ENCODE peak calls at places on chromosome X, in six cellular contexts. M is stimulated activated CD4-positive, alpha-beta T cell treated with anti-CD3 and anti-CD28 coated beads, TNF-alpha, amount 100 ng/mL, for 1 hour; B is fibroblast of the aortic adventitia; L is AG09309; F is T-helper 2 cell; Z is SK-MEL-5. Y is an unnamed sample.
A peak's percentile ranks its signal among the peaks of the same experiment; 100 is the strongest.

GRCh38 chrX:45070116-45071007 is 130.3 kb downstream of the DIPK2B start:
- DNase-seq in M (no peak), B (peak; percentile 77), L (peak; percentile 25), F (no peak), Z (peak; percentile 65), Y (no peak)

GRCh38 chrX:53088136-53088974 is 5.6 kb upstream of the KANTR start:
- DNase-seq in M (peak; percentile 68), B (peak; percentile 80), L (peak; percentile 38), F (peak; percentile 83), Z (no peak), Y (no peak)

GRCh38 chrX:118963159-118963558 is 11.3 kb upstream of the LONRF3 start:
- DNase-seq in M (no peak), B (no peak), L (no peak), F (no peak), Z (no peak), Y (no peak)

GRCh38 chrX:46117234-46117633 is 428.0 kb downstream of the ZNF674 start:
- DNase-seq in M (no peak), B (no peak), L (no peak), F (no peak), Z (no peak), Y (no peak)

GRCh38 chrX:130060122-130061069 is 49.9 kb downstream of the ELF4 start:
- DNase-seq in M (peak; percentile 70), B (peak; percentile 49), L (no peak), F (peak; percentile 69), Z (peak; percentile 69), Y (no peak)

GRCh38 chrX:110396777-110397176 is 38.1 kb downstream of the RTL9 start:
- DNase-seq in M (no peak), B (no peak), L (no peak), F (no peak), Z (no peak), Y (no peak)

GRCh38 chrX:15617111-15617510 is 16.4 kb upstream of the ACE2 start:
- DNase-seq in M (no peak), B (no peak), L (no peak), F (no peak), Z (no peak), Y (no peak)

GRCh38 chrX:38215141-38215540 is 5.5 kb downstream of the SRPX start:
- DNase-seq in M (no peak), B (peak; percentile 93), L (peak; percentile 78), F (no peak), Z (peak; percentile 77), Y (no peak)

GRCh38 chrX:20089845-20090244 is 26.9 kb downstream of the MAP7D2 start:
- DNase-seq in M (no peak), B (no peak), L (no peak), F (no peak), Z (peak; percentile 2), Y (no peak)

GRCh38 chrX:16114640-16115039 is 8.7 kb upstream of the GRPR start:
- DNase-seq in M (no peak), B (peak; percentile 69), L (peak; percentile 69), F (no peak), Z (peak; percentile 2), Y (peak; percentile 96)